ENCODE peak calls at places on chromosomes 6 and 20, in ten cellular contexts. One of them, this sample, is unnamed.

GRCh38 chr6:146153040-146153758 is 124.3 kb downstream of the GRM1 start:
- DNase-seq in naive thymus-derived CD8-positive, alpha-beta T cell: no peak
- DNase-seq in AG08396: no peak
- DNase-seq in GDM1: no peak
- DNase-seq in NCI-H1436 treated with DMSO at 0.1 percent for 48 hours: no peak
- DNase-seq in activated naive CD4-positive, alpha-beta T cell: no peak
- DNase-seq in activated naive CD8-positive, alpha-beta T cell treated with anti-CD3 and anti-CD28 coated beads for 36 hours: no peak
- DNase-seq in MM.1S: peak
- DNase-seq in head of caudate nucleus: no peak
- DNase-seq in OCI-LY7: no peak
- DNase-seq in this sample: no peak

GRCh38 chr6:147401779-147402178 is 106.7 kb upstream of the SAMD5 start:
- DNase-seq in GDM1: no peak
- DNase-seq in OCI-LY7: no peak
- DNase-seq in activated naive CD8-positive, alpha-beta T cell treated with anti-CD3 and anti-CD28 coated beads for 36 hours: no peak
- DNase-seq in NCI-H1436 treated with DMSO at 0.1 percent for 48 hours: no peak
- DNase-seq in AG08396: no peak
- DNase-seq in naive thymus-derived CD8-positive, alpha-beta T cell: no peak
- DNase-seq in MM.1S: no peak
- DNase-seq in head of caudate nucleus: no peak
- DNase-seq in activated naive CD4-positive, alpha-beta T cell: no peak
- DNase-seq in this sample: no peak

GRCh38 chr20:63409834-63410435 is 48.8 kb upstream of the CHRNA4 start:
- DNase-seq in AG08396: no peak
- DNase-seq in MM.1S: no peak
- DNase-seq in naive thymus-derived CD8-positive, alpha-beta T cell: no peak
- DNase-seq in activated naive CD8-positive, alpha-beta T cell treated with anti-CD3 and anti-CD28 coated beads for 36 hours: no peak
- DNase-seq in OCI-LY7: no peak
- DNase-seq in GDM1: no peak
- DNase-seq in NCI-H1436 treated with DMSO at 0.1 percent for 48 hours: no peak
- DNase-seq in head of caudate nucleus: no peak
- DNase-seq in activated naive CD4-positive, alpha-beta T cell: no peak
- DNase-seq in this sample: no peak

GRCh38 chr6:151900897-151901485 is 93.5 kb downstream of the ESR1 start:
- DNase-seq in naive thymus-derived CD8-positive, alpha-beta T cell: no peak
- DNase-seq in GDM1: no peak
- DNase-seq in OCI-LY7: no peak
- DNase-seq in NCI-H1436 treated with DMSO at 0.1 percent for 48 hours: no peak
- DNase-seq in activated naive CD8-positive, alpha-beta T cell treated with anti-CD3 and anti-CD28 coated beads for 36 hours: no peak
- DNase-seq in head of caudate nucleus: no peak
- DNase-seq in activated naive CD4-positive, alpha-beta T cell: no peak
- DNase-seq in AG08396: no peak
- DNase-seq in MM.1S: no peak
- DNase-seq in this sample: no peak

GRCh38 chr6:148053209-148053608 is 289.4 kb upstream of the SASH1 start:
- DNase-seq in activated naive CD8-positive, alpha-beta T cell treated with anti-CD3 and anti-CD28 coated beads for 36 hours: no peak
- DNase-seq in head of caudate nucleus: no peak
- DNase-seq in NCI-H1436 treated with DMSO at 0.1 percent for 48 hours: no peak
- DNase-seq in AG08396: no peak
- DNase-seq in GDM1: no peak
- DNase-seq in MM.1S: no peak
- DNase-seq in naive thymus-derived CD8-positive, alpha-beta T cell: no peak
- DNase-seq in OCI-LY7: no peak
- DNase-seq in activated naive CD4-positive, alpha-beta T cell: no peak
- DNase-seq in this sample: no peak

GRCh38 chr6:77456531-77457248 is 6.6 kb downstream of the HTR1B start:
- DNase-seq in activated naive CD8-positive, alpha-beta T cell treated with anti-CD3 and anti-CD28 coated beads for 36 hours: no peak
- DNase-seq in GDM1: no peak
- DNase-seq in AG08396: peak
- DNase-seq in OCI-LY7: no peak
- DNase-seq in NCI-H1436 treated with DMSO at 0.1 percent for 48 hours: no peak
- DNase-seq in head of caudate nucleus: no peak
- DNase-seq in naive thymus-derived CD8-positive, alpha-beta T cell: no peak
- DNase-seq in activated naive CD4-positive, alpha-beta T cell: no peak
- DNase-seq in MM.1S: no peak
- DNase-seq in this sample: peak

GRCh38 chr6:291148-291696 is 1.1 kb upstream of the DUSP22 start:
- DNase-seq in naive thymus-derived CD8-positive, alpha-beta T cell: no peak
- DNase-seq in AG08396: no peak
- DNase-seq in NCI-H1436 treated with DMSO at 0.1 percent for 48 hours: no peak
- DNase-seq in GDM1: no peak
- DNase-seq in OCI-LY7: peak
- DNase-seq in MM.1S: peak
- DNase-seq in head of caudate nucleus: no peak
- DNase-seq in activated naive CD4-positive, alpha-beta T cell: no peak
- DNase-seq in activated naive CD8-positive, alpha-beta T cell treated with anti-CD3 and anti-CD28 coated beads for 36 hours: no peak
- DNase-seq in this sample: no peak

GRCh38 chr6:105748737-105749161 is 337.4 kb upstream of the PRDM1 start:
- DNase-seq in AG08396: peak
- DNase-seq in activated naive CD4-positive, alpha-beta T cell: no peak
- DNase-seq in MM.1S: no peak
- DNase-seq in GDM1: no peak
- DNase-seq in OCI-LY7: no peak
- DNase-seq in activated naive CD8-positive, alpha-beta T cell treated with anti-CD3 and anti-CD28 coated beads for 36 hours: no peak
- DNase-seq in naive thymus-derived CD8-positive, alpha-beta T cell: no peak
- DNase-seq in head of caudate nucleus: no peak
- DNase-seq in NCI-H1436 treated with DMSO at 0.1 percent for 48 hours: no peak
- DNase-seq in this sample: no peak

GRCh38 chr20:46215913-46216707 is 92.2 kb downstream of the CDH22 start:
- DNase-seq in head of caudate nucleus: no peak
- DNase-seq in GDM1: peak
- DNase-seq in naive thymus-derived CD8-positive, alpha-beta T cell: no peak
- DNase-seq in AG08396: peak
- DNase-seq in activated naive CD8-positive, alpha-beta T cell treated with anti-CD3 and anti-CD28 coated beads for 36 hours: no peak
- DNase-seq in activated naive CD4-positive, alpha-beta T cell: no peak
- DNase-seq in NCI-H1436 treated with DMSO at 0.1 percent for 48 hours: no peak
- DNase-seq in OCI-LY7: no peak
- DNase-seq in MM.1S: no peak
- DNase-seq in this sample: peak

GRCh38 chr20:44714701-44715494 is at the start of gene CCN5:
- DNase-seq in MM.1S: no peak
- DNase-seq in AG08396: peak
- DNase-seq in OCI-LY7: no peak
- DNase-seq in NCI-H1436 treated with DMSO at 0.1 percent for 48 hours: no peak
- DNase-seq in activated naive CD8-positive, alpha-beta T cell treated with anti-CD3 and anti-CD28 coated beads for 36 hours: peak
- DNase-seq in activated naive CD4-positive, alpha-beta T cell: no peak
- DNase-seq in GDM1: no peak
- DNase-seq in naive thymus-derived CD8-positive, alpha-beta T cell: no peak
- DNase-seq in head of caudate nucleus: peak
- DNase-seq in this sample: peak

GRCh38 chr20:43921227-43921780 is 6.7 kb downstream of the TOX2 start:
- DNase-seq in AG08396: no peak
- DNase-seq in NCI-H1436 treated with DMSO at 0.1 percent for 48 hours: no peak
- DNase-seq in head of caudate nucleus: no peak
- DNase-seq in GDM1: no peak
- DNase-seq in activated naive CD8-positive, alpha-beta T cell treated with anti-CD3 and anti-CD28 coated beads for 36 hours: no peak
- DNase-seq in naive thymus-derived CD8-positive, alpha-beta T cell: no peak
- DNase-seq in OCI-LY7: no peak
- DNase-seq in activated naive CD4-positive, alpha-beta T cell: no peak
- DNase-seq in MM.1S: peak
- DNase-seq in this sample: no peak

GRCh38 chr6:16249971-16250370 is 11.6 kb downstream of the GMPR start:
- DNase-seq in activated naive CD8-positive, alpha-beta T cell treated with anti-CD3 and anti-CD28 coated beads for 36 hours: no peak
- DNase-seq in activated naive CD4-positive, alpha-beta T cell: no peak
- DNase-seq in NCI-H1436 treated with DMSO at 0.1 percent for 48 hours: no peak
- DNase-seq in GDM1: no peak
- DNase-seq in naive thymus-derived CD8-positive, alpha-beta T cell: no peak
- DNase-seq in OCI-LY7: no peak
- DNase-seq in AG08396: no peak
- DNase-seq in MM.1S: no peak
- DNase-seq in head of caudate nucleus: no peak
- DNase-seq in this sample: no peak

GRCh38 chr20:19739351-19739750 is 18.7 kb upstream of the RIN2 start:
- DNase-seq in naive thymus-derived CD8-positive, alpha-beta T cell: no peak
- DNase-seq in OCI-LY7: no peak
- DNase-seq in GDM1: no peak
- DNase-seq in head of caudate nucleus: no peak
- DNase-seq in MM.1S: no peak
- DNase-seq in activated naive CD4-positive, alpha-beta T cell: no peak
- DNase-seq in activated naive CD8-positive, alpha-beta T cell treated with anti-CD3 and anti-CD28 coated beads for 36 hours: no peak
- DNase-seq in NCI-H1436 treated with DMSO at 0.1 percent for 48 hours: no peak
- DNase-seq in AG08396: no peak
- DNase-seq in this sample: no peak

GRCh38 chr20:13671500-13672288 is 33.0 kb upstream of the TASP1 start:
- DNase-seq in activated naive CD4-positive, alpha-beta T cell: no peak
- DNase-seq in AG08396: peak
- DNase-seq in MM.1S: no peak
- DNase-seq in naive thymus-derived CD8-positive, alpha-beta T cell: no peak
- DNase-seq in activated naive CD8-positive, alpha-beta T cell treated with anti-CD3 and anti-CD28 coated beads for 36 hours: no peak
- DNase-seq in GDM1: no peak
- DNase-seq in OCI-LY7: no peak
- DNase-seq in NCI-H1436 treated with DMSO at 0.1 percent for 48 hours: no peak
- DNase-seq in head of caudate nucleus: no peak
- DNase-seq in this sample: no peak

GRCh38 chr6:108968746-108969316 is 120.6 kb downstream of the ARMC2 start:
- DNase-seq in GDM1: peak
- DNase-seq in MM.1S: no peak
- DNase-seq in NCI-H1436 treated with DMSO at 0.1 percent for 48 hours: no peak
- DNase-seq in OCI-LY7: no peak
- DNase-seq in head of caudate nucleus: no peak
- DNase-seq in AG08396: no peak
- DNase-seq in activated naive CD8-positive, alpha-beta T cell treated with anti-CD3 and anti-CD28 coated beads for 36 hours: no peak
- DNase-seq in activated naive CD4-positive, alpha-beta T cell: no peak
- DNase-seq in naive thymus-derived CD8-positive, alpha-beta T cell: no peak
- DNase-seq in this sample: no peak

GRCh38 chr6:27078734-27079357 is 168.7 kb upstream of the PRSS16 start:
- DNase-seq in NCI-H1436 treated with DMSO at 0.1 percent for 48 hours: no peak
- DNase-seq in activated naive CD4-positive, alpha-beta T cell: no peak
- DNase-seq in naive thymus-derived CD8-positive, alpha-beta T cell: peak
- DNase-seq in activated naive CD8-positive, alpha-beta T cell treated with anti-CD3 and anti-CD28 coated beads for 36 hours: peak
- DNase-seq in GDM1: peak
- DNase-seq in AG08396: peak
- DNase-seq in MM.1S: peak
- DNase-seq in OCI-LY7: peak
- DNase-seq in head of caudate nucleus: peak
- DNase-seq in this sample: peak

GRCh38 chr6:23663652-23664051 is 462.4 kb upstream of the NRSN1 start:
- DNase-seq in activated naive CD8-positive, alpha-beta T cell treated with anti-CD3 and anti-CD28 coated beads for 36 hours: no peak
- DNase-seq in head of caudate nucleus: no peak
- DNase-seq in GDM1: no peak
- DNase-seq in naive thymus-derived CD8-positive, alpha-beta T cell: no peak
- DNase-seq in NCI-H1436 treated with DMSO at 0.1 percent for 48 hours: no peak
- DNase-seq in MM.1S: no peak
- DNase-seq in OCI-LY7: no peak
- DNase-seq in activated naive CD4-positive, alpha-beta T cell: no peak
- DNase-seq in AG08396: no peak
- DNase-seq in this sample: no peak

GRCh38 chr6:119148102-119148824 is 69.8 kb upstream of the FAM184A start:
- DNase-seq in OCI-LY7: peak
- DNase-seq in AG08396: peak
- DNase-seq in activated naive CD8-positive, alpha-beta T cell treated with anti-CD3 and anti-CD28 coated beads for 36 hours: no peak
- DNase-seq in MM.1S: peak
- DNase-seq in head of caudate nucleus: no peak
- DNase-seq in naive thymus-derived CD8-positive, alpha-beta T cell: no peak
- DNase-seq in activated naive CD4-positive, alpha-beta T cell: no peak
- DNase-seq in GDM1: no peak
- DNase-seq in NCI-H1436 treated with DMSO at 0.1 percent for 48 hours: no peak
- DNase-seq in this sample: peak

GRCh38 chr6:57278570-57278969 is 38.9 kb upstream of the PRIM2 start:
- DNase-seq in head of caudate nucleus: no peak
- DNase-seq in AG08396: no peak
- DNase-seq in OCI-LY7: no peak
- DNase-seq in GDM1: no peak
- DNase-seq in naive thymus-derived CD8-positive, alpha-beta T cell: no peak
- DNase-seq in activated naive CD8-positive, alpha-beta T cell treated with anti-CD3 and anti-CD28 coated beads for 36 hours: no peak
- DNase-seq in MM.1S: no peak
- DNase-seq in NCI-H1436 treated with DMSO at 0.1 percent for 48 hours: no peak
- DNase-seq in activated naive CD4-positive, alpha-beta T cell: no peak
- DNase-seq in this sample: no peak

GRCh38 chr6:130396722-130397121 is 30.9 kb downstream of the TMEM200A start:
- DNase-seq in OCI-LY7: no peak
- DNase-seq in GDM1: no peak
- DNase-seq in activated naive CD8-positive, alpha-beta T cell treated with anti-CD3 and anti-CD28 coated beads for 36 hours: no peak
- DNase-seq in NCI-H1436 treated with DMSO at 0.1 percent for 48 hours: no peak
- DNase-seq in head of caudate nucleus: no peak
- DNase-seq in AG08396: no peak
- DNase-seq in activated naive CD4-positive, alpha-beta T cell: no peak
- DNase-seq in naive thymus-derived CD8-positive, alpha-beta T cell: no peak
- DNase-seq in MM.1S: peak
- DNase-seq in this sample: no peak

GRCh38 chr6:121951077-121951476 is 448.4 kb upstream of the HSF2 start:
- DNase-seq in OCI-LY7: no peak
- DNase-seq in NCI-H1436 treated with DMSO at 0.1 percent for 48 hours: no peak
- DNase-seq in activated naive CD4-positive, alpha-beta T cell: no peak
- DNase-seq in GDM1: no peak
- DNase-seq in naive thymus-derived CD8-positive, alpha-beta T cell: no peak
- DNase-seq in head of caudate nucleus: no peak
- DNase-seq in MM.1S: no peak
- DNase-seq in AG08396: no peak
- DNase-seq in activated naive CD8-positive, alpha-beta T cell treated with anti-CD3 and anti-CD28 coated beads for 36 hours: no peak
- DNase-seq in this sample: no peak

GRCh38 chr6:124441430-124441829 is 520.8 kb upstream of the RNF217 start:
- DNase-seq in OCI-LY7: no peak
- DNase-seq in AG08396: no peak
- DNase-seq in activated naive CD4-positive, alpha-beta T cell: no peak
- DNase-seq in naive thymus-derived CD8-positive, alpha-beta T cell: no peak
- DNase-seq in GDM1: no peak
- DNase-seq in NCI-H1436 treated with DMSO at 0.1 percent for 48 hours: no peak
- DNase-seq in activated naive CD8-positive, alpha-beta T cell treated with anti-CD3 and anti-CD28 coated beads for 36 hours: no peak
- DNase-seq in head of caudate nucleus: no peak
- DNase-seq in MM.1S: no peak
- DNase-seq in this sample: no peak

GRCh38 chr6:165181951-165182414 is 127.4 kb downstream of the C6orf118 start:
- DNase-seq in activated naive CD4-positive, alpha-beta T cell: no peak
- DNase-seq in head of caudate nucleus: peak
- DNase-seq in NCI-H1436 treated with DMSO at 0.1 percent for 48 hours: no peak
- DNase-seq in GDM1: no peak
- DNase-seq in naive thymus-derived CD8-positive, alpha-beta T cell: no peak
- DNase-seq in activated naive CD8-positive, alpha-beta T cell treated with anti-CD3 and anti-CD28 coated beads for 36 hours: no peak
- DNase-seq in MM.1S: no peak
- DNase-seq in AG08396: no peak
- DNase-seq in OCI-LY7: peak
- DNase-seq in this sample: no peak

GRCh38 chr6:130697661-130698535 is 129.3 kb upstream of the SMLR1 start:
- DNase-seq in naive thymus-derived CD8-positive, alpha-beta T cell: peak
- DNase-seq in AG08396: peak
- DNase-seq in activated naive CD4-positive, alpha-beta T cell: peak
- DNase-seq in GDM1: peak
- DNase-seq in activated naive CD8-positive, alpha-beta T cell treated with anti-CD3 and anti-CD28 coated beads for 36 hours: peak
- DNase-seq in OCI-LY7: peak
- DNase-seq in MM.1S: peak
- DNase-seq in NCI-H1436 treated with DMSO at 0.1 percent for 48 hours: no peak
- DNase-seq in head of caudate nucleus: peak
- DNase-seq in this sample: peak

GRCh38 chr6:28496099-28496779 is 19.4 kb downstream of the GPX6 start:
- DNase-seq in GDM1: no peak
- DNase-seq in NCI-H1436 treated with DMSO at 0.1 percent for 48 hours: no peak
- DNase-seq in MM.1S: no peak
- DNase-seq in activated naive CD8-positive, alpha-beta T cell treated with anti-CD3 and anti-CD28 coated beads for 36 hours: no peak
- DNase-seq in activated naive CD4-positive, alpha-beta T cell: no peak
- DNase-seq in AG08396: no peak
- DNase-seq in naive thymus-derived CD8-positive, alpha-beta T cell: no peak
- DNase-seq in head of caudate nucleus: no peak
- DNase-seq in OCI-LY7: peak
- DNase-seq in this sample: no peak

GRCh38 chr6:30480536-30481156 is 8.7 kb upstream of the HLA-E start:
- DNase-seq in AG08396: no peak
- DNase-seq in head of caudate nucleus: no peak
- DNase-seq in MM.1S: peak
- DNase-seq in GDM1: peak
- DNase-seq in activated naive CD4-positive, alpha-beta T cell: no peak
- DNase-seq in naive thymus-derived CD8-positive, alpha-beta T cell: peak
- DNase-seq in OCI-LY7: no peak
- DNase-seq in activated naive CD8-positive, alpha-beta T cell treated with anti-CD3 and anti-CD28 coated beads for 36 hours: peak
- DNase-seq in NCI-H1436 treated with DMSO at 0.1 percent for 48 hours: no peak
- DNase-seq in this sample: no peak

GRCh38 chr6:73519943-73520687 is 717 bp downstream of the EEF1A1 start:
- DNase-seq in head of caudate nucleus: peak
- DNase-seq in AG08396: peak
- DNase-seq in NCI-H1436 treated with DMSO at 0.1 percent for 48 hours: no peak
- DNase-seq in naive thymus-derived CD8-positive, alpha-beta T cell: peak
- DNase-seq in OCI-LY7: peak
- DNase-seq in MM.1S: peak
- DNase-seq in activated naive CD8-positive, alpha-beta T cell treated with anti-CD3 and anti-CD28 coated beads for 36 hours: peak
- DNase-seq in GDM1: peak
- DNase-seq in activated naive CD4-positive, alpha-beta T cell: peak
- DNase-seq in this sample: peak

GRCh38 chr6:63816979-63817436 is 181.4 kb downstream of the PHF3 start:
- DNase-seq in naive thymus-derived CD8-positive, alpha-beta T cell: no peak
- DNase-seq in NCI-H1436 treated with DMSO at 0.1 percent for 48 hours: no peak
- DNase-seq in AG08396: peak
- DNase-seq in activated naive CD4-positive, alpha-beta T cell: no peak
- DNase-seq in GDM1: no peak
- DNase-seq in MM.1S: no peak
- DNase-seq in OCI-LY7: peak
- DNase-seq in activated naive CD8-positive, alpha-beta T cell treated with anti-CD3 and anti-CD28 coated beads for 36 hours: no peak
- DNase-seq in head of caudate nucleus: peak
- DNase-seq in this sample: no peak